ENCODE peak calls at places on chromosome 21, in four cellular contexts. X is putamen, I is breast epithelium, O is WTC11. Q is an unnamed sample.

GRCh38 chr21:28805885-28806284 is 186.8 kb downstream of the LTN1 start:
- DNase-seq in X (no peak), I (no peak), O (no peak), Q (no peak)

GRCh38 chr21:38814126-38815059 is 8.7 kb downstream of the ETS2 start:
- DNase-seq in X (no peak), I (no peak), O (no peak), Q (no peak)

GRCh38 chr21:33370292-33370691 is 32.9 kb upstream of the IFNGR2 start:
- DNase-seq in X (no peak), I (no peak), O (no peak), Q (no peak)

GRCh38 chr21:31553926-31554325 is 105.6 kb upstream of the SOD1 start:
- DNase-seq in X (no peak), I (no peak), O (no peak), Q (no peak)

GRCh38 chr21:34333150-34333739 is 30.6 kb upstream of the KCNE2 start:
- DNase-seq in X (no peak), I (peak), O (no peak), Q (no peak)

GRCh38 chr21:37914211-37914900 is 1.9 kb downstream of the KCNJ6 start:
- DNase-seq in X (no peak), I (no peak), O (peak), Q (no peak)

GRCh38 chr21:34793471-34793870 is 124.7 kb downstream of the CLIC6 start:
- DNase-seq in X (no peak), I (no peak), O (no peak), Q (no peak)

GRCh38 chr21:31892686-31893085 is 19.9 kb downstream of the HUNK start:
- DNase-seq in X (no peak), I (no peak), O (peak), Q (no peak)

GRCh38 chr21:45202889-45203288 is 84.8 kb downstream of the POFUT2 start:
- DNase-seq in X (no peak), I (no peak), O (no peak), Q (no peak)

GRCh38 chr21:45631540-45631939 is 12.0 kb upstream of the PCBP3 start:
- DNase-seq in X (no peak), I (peak), O (no peak), Q (no peak)

GRCh38 chr21:15289896-15290841 is 225.4 kb upstream of the NRIP1 start:
- DNase-seq in X (no peak), I (no peak), O (peak), Q (no peak)

GRCh38 chr21:20822559-20823133 is 175.6 kb upstream of the NCAM2 start:
- DNase-seq in X (peak), I (no peak), O (no peak), Q (no peak)

GRCh38 chr21:8992731-8993174 is 1528.6 kb upstream of the TPTE start:
- DNase-seq in X (no peak), I (no peak), O (no peak), Q (no peak)

GRCh38 chr21:45379901-45380330 is 25.0 kb upstream of the COL18A1 start:
- DNase-seq in X (no peak), I (no peak), O (peak), Q (no peak)

GRCh38 chr21:46126321-46127238 is 28.7 kb downstream of the COL6A2 start:
- DNase-seq in X (no peak), I (no peak), O (peak), Q (no peak)

GRCh38 chr21:44286716-44287632 is 1.3 kb downstream of the AIRE start:
- DNase-seq in X (no peak), I (no peak), O (no peak), Q (no peak)

GRCh38 chr21:38472709-38473108 is 25.6 kb downstream of the ERG start:
- DNase-seq in X (no peak), I (no peak), O (peak), Q (no peak)

GRCh38 chr21:42434884-42435283 is 31.2 kb downstream of the UBASH3A start:
- DNase-seq in X (no peak), I (no peak), O (no peak), Q (no peak)

GRCh38 chr21:33383056-33383888 is 19.9 kb upstream of the IFNGR2 start:
- DNase-seq in X (no peak), I (peak), O (no peak), Q (peak)